ENCODE peak calls at places on chromosomes 4 and X, in four cellular contexts. L is K562, M is HepG2, W is H1. C is an unnamed sample.

GRCh38 chr4:125666635-125667034 is 351.9 kb downstream of the FAT4 start:
- DNase-seq in M (no peak), L (no peak), W (no peak), C (no peak)

GRCh38 chr4:55363618-55364420 is 17.8 kb downstream of the SRD5A3 start:
- DNase-seq in W (no peak), M (no peak), L (no peak), C (no peak)

GRCh38 chr4:32560306-32560705 is 1840.1 kb downstream of the PCDH7 start:
- DNase-seq in L (no peak), M (no peak), W (no peak), C (no peak)

GRCh38 chr4:106869551-106869950 is 166.6 kb downstream of the DKK2 start:
- DNase-seq in L (no peak), M (no peak), W (no peak), C (no peak)

GRCh38 chrX:20988118-20988517 is 386.1 kb upstream of the CNKSR2 start:
- DNase-seq in L (no peak), M (no peak), W (no peak), C (no peak)

GRCh38 chr4:47838445-47838844 is 578 bp upstream of the CORIN start:
- DNase-seq in M (no peak), L (no peak), W (no peak), C (no peak)

GRCh38 chr4:915595-915994 is 16.5 kb downstream of the GAK start:
- DNase-seq in M (no peak), L (no peak), W (no peak), C (no peak)

GRCh38 chr4:1417522-1418390 is 11.5 kb upstream of the NKX1-1 start:
- DNase-seq in W (peak), M (peak), L (no peak), C (no peak)

GRCh38 chr4:109359040-109359646 is 56.7 kb upstream of the COL25A1 start:
- DNase-seq in M (no peak), W (no peak), L (no peak), C (peak)

GRCh38 chr4:6177587-6178197 is 22.7 kb downstream of the JAKMIP1 start:
- DNase-seq in M (no peak), W (no peak), L (peak), C (no peak)

GRCh38 chr4:15232725-15233597 is 194.9 kb upstream of the C1QTNF7 start:
- DNase-seq in M (peak), L (no peak), W (no peak), C (no peak)

GRCh38 chr4:152283806-152284470 is 252.0 kb downstream of the FBXW7 start:
- DNase-seq in L (no peak), W (no peak), M (no peak), C (no peak)

GRCh38 chrX:112636951-112637541 is 42.7 kb downstream of the LHFPL1 start:
- DNase-seq in W (no peak), M (no peak), L (no peak), C (no peak)

GRCh38 chrX:57155171-57155570 is 18.0 kb upstream of the SPIN2A start:
- DNase-seq in W (no peak), L (no peak), M (no peak), C (no peak)

GRCh38 chr4:83852085-83852451 is 316.2 kb downstream of the GPAT3 start:
- DNase-seq in M (peak), L (no peak), W (no peak), C (no peak)

GRCh38 chrX:134543201-134543797 is 83.3 kb downstream of the HPRT1 start:
- DNase-seq in L (no peak), M (no peak), W (no peak), C (no peak)

GRCh38 chr4:172865531-172866127 is 303.0 kb upstream of the GALNT7 start:
- DNase-seq in W (no peak), L (no peak), M (no peak), C (no peak)

GRCh38 chr4:8344387-8344786 is 74.8 kb downstream of the HTRA3 start:
- DNase-seq in L (no peak), W (no peak), M (no peak), C (no peak)

GRCh38 chrX:48025561-48025960 is 18.8 kb downstream of the SPACA5 start:
- DNase-seq in L (peak), W (peak), M (peak), C (peak)

GRCh38 chrX:7055386-7056137 is 92.0 kb upstream of the STS start:
- DNase-seq in M (no peak), L (no peak), W (no peak), C (no peak)

GRCh38 chrX:122945328-122945727 is 238.8 kb upstream of the GRIA3 start:
- DNase-seq in M (no peak), L (no peak), W (no peak), C (no peak)

GRCh38 chr4:129240816-129241215 is 144.9 kb downstream of the C4orf33 start:
- DNase-seq in W (no peak), L (no peak), M (no peak), C (no peak)

GRCh38 chr4:73603854-73604584 is 16.2 kb downstream of the RASSF6 start:
- DNase-seq in M (no peak), W (no peak), L (no peak), C (no peak)

GRCh38 chrX:136417806-136418205 is 69.9 kb upstream of the BRS3 start:
- DNase-seq in L (no peak), M (no peak), W (no peak), C (no peak)

GRCh38 chr4:14917305-14917647 is 85.0 kb upstream of the CPEB2 start:
- DNase-seq in W (no peak), L (no peak), M (no peak), C (no peak)

GRCh38 chr4:108080752-108081151 is 88.0 kb downstream of the LEF1 start:
- DNase-seq in W (no peak), M (no peak), L (no peak), C (no peak)

GRCh38 chr4:170400346-170400745 is 310.6 kb upstream of the AADAT start:
- DNase-seq in M (no peak), W (no peak), L (no peak), C (no peak)

GRCh38 chr4:119113033-119113655 is 22.5 kb upstream of the MYOZ2 start:
- DNase-seq in M (no peak), W (no peak), L (no peak), C (no peak)

GRCh38 chrX:67787196-67787595 is 243.4 kb downstream of the AR start:
- DNase-seq in M (no peak), L (no peak), W (no peak), C (no peak)

GRCh38 chr4:42151568-42152506 is 618 bp downstream of the BEND4 start:
- DNase-seq in M (no peak), L (no peak), W (peak), C (no peak)

GRCh38 chrX:124203311-124203710 is 129.1 kb upstream of the TEX13D start:
- DNase-seq in W (no peak), M (no peak), L (no peak), C (no peak)

GRCh38 chrX:125094901-125095300 is 224.8 kb upstream of the TEX13C start:
- DNase-seq in W (no peak), L (no peak), M (no peak), C (no peak)

GRCh38 chr4:74362347-74362746 is 2.6 kb upstream of the EREG start:
- DNase-seq in L (no peak), M (no peak), W (no peak), C (no peak)

GRCh38 chr4:105147226-105148151 is 813 bp downstream of the TET2 start:
- DNase-seq in W (no peak), M (peak), L (peak), C (no peak)

GRCh38 chr4:60992037-60992436 is 208.1 kb upstream of the ADGRL3 start:
- DNase-seq in M (no peak), W (no peak), L (no peak), C (no peak)

GRCh38 chr4:189305500-189305899 is 635.2 kb upstream of the FRG1 start:
- DNase-seq in W (no peak), M (no peak), L (no peak), C (no peak)

GRCh38 chrX:96004386-96004785 is 680.3 kb upstream of the DIAPH2 start:
- DNase-seq in W (no peak), L (no peak), M (no peak), C (no peak)

DNA sequence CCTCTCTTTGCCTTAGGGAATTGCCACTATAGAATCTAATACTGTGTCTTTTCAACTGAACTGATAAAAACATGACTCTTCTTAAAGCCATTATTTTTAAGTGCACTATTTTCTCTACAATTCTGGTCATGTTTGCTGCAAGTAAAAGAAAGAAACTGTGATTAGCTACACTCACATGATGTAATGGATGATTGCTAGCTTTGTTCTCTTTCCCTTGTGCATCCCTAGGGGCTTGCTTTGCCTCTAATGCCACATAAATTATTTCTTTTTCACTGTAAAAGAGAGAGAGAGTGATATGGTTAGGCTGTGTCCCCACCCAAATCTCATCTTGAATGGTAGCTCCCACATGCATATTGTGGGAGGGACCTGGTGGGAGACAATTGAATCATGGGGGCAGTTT is 630.1 kb upstream of the NR3C2 start:
- DNase-seq in M (no peak), W (no peak), L (no peak), C (no peak)
- TF ChIP-seq HDAC6 in M (no peak), W (no peak), L (no peak), C (no peak)

DNA sequence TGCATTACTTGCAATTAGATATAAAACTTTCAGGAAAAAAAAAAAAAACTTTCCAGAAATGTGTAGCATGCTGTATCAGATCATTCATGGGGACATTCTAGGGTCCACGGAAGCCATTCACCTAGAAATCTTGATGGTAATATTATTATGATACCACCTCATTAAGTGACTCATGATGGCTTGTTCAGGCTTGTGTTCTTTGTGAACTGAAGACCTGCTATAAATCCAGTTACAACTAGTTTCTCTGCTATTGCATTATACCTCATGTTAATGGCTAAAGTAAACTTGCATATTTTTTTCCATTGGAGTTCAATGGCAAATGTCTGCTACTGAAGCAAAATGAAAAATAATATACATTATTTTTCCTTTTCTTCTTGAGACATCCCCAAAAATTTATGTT is 35.3 kb upstream of the PTPN13 start:
- DNase-seq in L (no peak), M (no peak), W (no peak), C (no peak)
- TF ChIP-seq HDAC6 in L (no peak), M (no peak), W (no peak), C (no peak)

GRCh38 chrX:11968470-11968869 is 169.8 kb upstream of the FRMPD4 start:
- DNase-seq in W (no peak), M (peak), L (no peak), C (no peak)
- TF ChIP-seq HDAC6 in W (no peak), M (no peak), L (no peak), C (no peak)

DNA sequence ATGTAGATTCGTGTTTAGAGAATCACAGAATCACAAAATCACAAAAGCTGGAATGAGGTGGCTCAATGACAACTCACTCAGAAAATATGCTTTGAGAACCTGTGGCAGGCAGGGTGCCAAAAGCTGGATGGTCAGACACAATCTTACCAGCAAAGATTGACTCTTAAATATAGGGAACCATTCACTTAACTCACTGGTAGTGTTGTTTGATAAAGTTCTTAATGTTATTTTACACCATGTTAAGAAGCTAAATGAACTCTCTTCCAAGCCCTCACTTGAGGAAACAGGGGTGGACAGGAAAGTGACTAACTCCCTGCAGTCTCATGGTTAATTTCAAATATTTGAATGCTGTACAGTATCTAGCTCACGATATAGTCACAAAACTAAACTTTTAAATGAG is 5.7 kb upstream of the SCOC start:
- DNase-seq in W (no peak), M (no peak), L (no peak), C (no peak)
- TF ChIP-seq HDAC6 in W (no peak), M (no peak), L (no peak), C (no peak)

GRCh38 chr4:87042986-87043820 is 108.4 kb downstream of the AFF1 start:
- DNase-seq in W (no peak), M (no peak), L (no peak), C (no peak)
- TF ChIP-seq HDAC6 in W (no peak), M (no peak), L (no peak), C (no peak)

GRCh38 chr4:70564033-70564432 is 28.0 kb upstream of the AMBN start:
- DNase-seq in W (no peak), L (no peak), M (peak), C (no peak)
- TF ChIP-seq HDAC6 in W (no peak), L (no peak), M (no peak), C (no peak)

C was measured in GM12878.